ENCODE peak calls at places on chromosomes 4 and X, in seven cellular contexts. S, B, C, M, N, Q and H are unnamed samples.

GRCh38 chr4:126976850-126977249 is 655.9 kb upstream of the INTU start:
- DNase-seq in S (no peak), B (no peak), C (no peak), M (no peak), N (no peak), Q (peak), H (no peak)

GRCh38 chrX:104211187-104211586 is 43.5 kb downstream of the ESX1 start:
- DNase-seq in S (no peak), B (no peak), C (no peak), M (no peak), N (no peak), Q (no peak), H (no peak)

GRCh38 chrX:10769165-10769564 is 148.8 kb upstream of the MID1 start:
- DNase-seq in S (peak), B (peak), C (no peak), M (no peak), N (no peak), Q (peak), H (no peak)

GRCh38 chr4:168531305-168531704 is 34.5 kb downstream of the PALLD start:
- DNase-seq in S (no peak), B (no peak), C (no peak), M (no peak), N (no peak), Q (no peak), H (no peak)

GRCh38 chr4:181559637-181560036 is 683.6 kb upstream of the TENM3 start:
- DNase-seq in S (no peak), B (no peak), C (no peak), M (no peak), N (no peak), Q (no peak), H (no peak)

GRCh38 chr4:174611792-174612191 is 89.5 kb upstream of the HPGD start:
- DNase-seq in S (no peak), B (no peak), C (no peak), M (no peak), N (no peak), Q (no peak), H (no peak)

GRCh38 chr4:76781698-76782595 is 116.0 kb downstream of the SOWAHB start:
- DNase-seq in S (no peak), B (no peak), C (no peak), M (no peak), N (peak), Q (peak), H (no peak)

GRCh38 chr4:104073245-104073644 is 353.5 kb upstream of the TACR3 start:
- DNase-seq in S (no peak), B (no peak), C (no peak), M (no peak), N (no peak), Q (no peak), H (no peak)

GRCh38 chr4:92299152-92299551 is 4.6 kb upstream of the GRID2 start:
- DNase-seq in S (no peak), B (no peak), C (no peak), M (no peak), N (no peak), Q (peak), H (no peak)

GRCh38 chr4:125732682-125733081 is 417.9 kb downstream of the FAT4 start:
- DNase-seq in S (no peak), B (no peak), C (no peak), M (no peak), N (no peak), Q (no peak), H (no peak)

GRCh38 chr4:139692300-139693012 is 26.8 kb downstream of the MGST2 start:
- DNase-seq in S (peak), B (peak), C (peak), M (no peak), N (no peak), Q (no peak), H (no peak)

GRCh38 chr4:156754832-156755570 is 216.6 kb downstream of the PDGFC start:
- DNase-seq in S (no peak), B (no peak), C (no peak), M (no peak), N (no peak), Q (peak), H (no peak)

GRCh38 chr4:111556141-111556781 is 589.0 kb upstream of the FAM241A start:
- DNase-seq in S (no peak), B (no peak), C (no peak), M (no peak), N (no peak), Q (peak), H (no peak)

GRCh38 chrX:131977619-131978018 is 45.5 kb upstream of the STK26 start:
- DNase-seq in S (peak), B (no peak), C (no peak), M (no peak), N (no peak), Q (no peak), H (no peak)

GRCh38 chr4:183932576-183932975 is 27.5 kb downstream of the STOX2 start:
- DNase-seq in S (no peak), B (no peak), C (no peak), M (no peak), N (no peak), Q (no peak), H (no peak)

GRCh38 chr4:80099671-80100070 is 26.6 kb upstream of the ANTXR2 start:
- DNase-seq in S (no peak), B (no peak), C (no peak), M (no peak), N (no peak), Q (peak), H (no peak)

GRCh38 chrX:118392726-118393125 is 46.8 kb downstream of the WDR44 start:
- DNase-seq in S (no peak), B (no peak), C (no peak), M (no peak), N (no peak), Q (peak), H (no peak)

DNA sequence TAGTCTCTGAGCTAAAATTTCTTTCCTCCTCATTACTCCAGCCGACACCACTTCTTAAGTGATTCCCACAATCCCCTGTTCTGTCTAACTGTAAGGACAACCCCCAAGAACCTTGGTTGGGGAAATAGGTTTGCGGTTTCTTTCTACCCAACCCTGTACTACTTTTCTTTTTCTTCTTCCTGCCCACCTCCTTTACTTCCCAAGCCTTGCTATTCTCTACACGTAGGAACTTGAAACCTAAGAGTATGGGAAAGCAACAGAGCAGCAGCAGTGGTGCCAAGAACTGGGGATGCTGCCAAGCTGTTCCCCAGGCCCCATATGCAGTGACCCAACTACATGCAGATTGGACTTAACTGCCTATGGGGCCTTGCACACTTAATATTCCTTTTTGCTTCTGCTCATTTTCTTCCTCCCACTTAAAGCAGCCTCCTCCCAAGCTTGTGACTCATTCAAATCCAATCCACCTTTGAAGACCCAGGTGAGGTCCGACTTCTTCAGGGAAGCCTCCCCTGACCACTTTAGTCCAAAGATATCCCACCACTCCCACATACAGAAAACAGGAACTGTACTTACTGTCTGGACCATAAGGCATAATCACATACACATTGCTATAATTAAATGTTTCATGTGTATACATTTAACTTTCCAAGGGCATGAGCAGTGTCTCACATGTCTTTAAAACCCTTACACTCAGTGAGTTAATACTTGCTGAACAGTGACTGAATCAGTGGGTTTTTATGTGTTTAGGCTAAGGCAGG is 1.7 kb downstream of the FAM120C start:
- DNase-seq in S (peak), B (no peak), C (peak), M (no peak), N (no peak), Q (peak), H (no peak)
- H3K27ac ChIP-seq in S (peak), B (peak), C (no peak), M (no peak), N (peak), Q (peak), H (no peak)

GRCh38 chrX:37078434-37078703 is 70.2 kb downstream of the FAM47C start:
- DNase-seq in S (no peak), B (no peak), C (no peak), M (no peak), N (no peak), Q (no peak), H (no peak)

GRCh38 chrX:37077646-37078433 is 69.7 kb downstream of the FAM47C start:
- DNase-seq in S (no peak), B (no peak), C (no peak), M (no peak), N (no peak), Q (no peak), H (no peak)

GRCh38 chrX:37076983-37077382 is 68.8 kb downstream of the FAM47C start:
- DNase-seq in S (no peak), B (no peak), C (no peak), M (no peak), N (no peak), Q (no peak), H (no peak)

GRCh38 chrX:37075892-37076595 is 67.9 kb downstream of the FAM47C start:
- DNase-seq in S (no peak), B (no peak), C (no peak), M (no peak), N (no peak), Q (no peak), H (no peak)
- H3K27ac ChIP-seq in S (no peak), B (no peak), C (no peak), M (no peak), N (no peak), Q (no peak), H (no peak)

DNA sequence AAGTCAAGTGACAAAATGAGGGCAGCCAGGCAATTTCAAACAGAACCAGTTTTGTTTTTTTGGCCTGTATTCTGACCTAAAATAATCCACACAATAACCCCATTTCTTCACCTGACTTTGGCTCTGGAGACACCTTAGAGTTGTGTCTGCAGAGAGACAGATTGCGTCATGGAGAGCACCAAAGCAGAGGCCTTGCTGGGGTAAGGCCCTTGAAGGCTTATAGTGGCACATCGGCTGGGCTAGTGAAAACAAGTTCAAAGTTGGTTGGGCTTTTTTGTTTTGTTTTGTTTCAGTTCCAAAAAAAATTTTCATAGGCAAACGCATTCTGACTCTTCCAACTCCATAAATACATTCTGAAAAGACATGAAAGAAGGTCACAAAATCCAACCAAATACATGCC is 34.4 kb downstream of the PARM1 start:
- DNase-seq in S (no peak), B (no peak), C (peak), M (no peak), N (no peak), Q (no peak), H (peak)
- H3K27ac ChIP-seq in S (no peak), B (no peak), C (no peak), M (no peak), N (no peak), Q (no peak), H (peak)

GRCh38 chr4:98285676-98286075 is 24.5 kb downstream of the RAP1GDS1 start:
- DNase-seq in S (no peak), B (no peak), C (no peak), M (no peak), N (no peak), Q (no peak), H (no peak)

GRCh38 chr4:98287328-98287727 is 26.1 kb downstream of the RAP1GDS1 start:
- DNase-seq in S (no peak), B (no peak), C (no peak), M (no peak), N (no peak), Q (no peak), H (no peak)

GRCh38 chr4:98289375-98289774 is 28.2 kb downstream of the RAP1GDS1 start:
- DNase-seq in S (no peak), B (no peak), C (no peak), M (no peak), N (no peak), Q (peak), H (no peak)

GRCh38 chr4:98283219-98284199 is 22.3 kb downstream of the RAP1GDS1 start:
- DNase-seq in S (no peak), B (no peak), C (no peak), M (no peak), N (no peak), Q (peak), H (no peak)

GRCh38 chr4:98284640-98285046 is 23.5 kb downstream of the RAP1GDS1 start:
- DNase-seq in S (no peak), B (peak), C (no peak), M (no peak), N (no peak), Q (no peak), H (no peak)
- H3K27ac ChIP-seq in S (no peak), B (peak), C (no peak), M (no peak), N (no peak), Q (no peak), H (no peak)

GRCh38 chrX:148311544-148311943 is 188.9 kb upstream of the AFF2 start:
- DNase-seq in S (no peak), B (no peak), C (no peak), M (no peak), N (no peak), Q (no peak), H (no peak)
- H3K27ac ChIP-seq in S (no peak), B (no peak), C (no peak), M (no peak), N (no peak), Q (no peak), H (no peak)

DNA sequence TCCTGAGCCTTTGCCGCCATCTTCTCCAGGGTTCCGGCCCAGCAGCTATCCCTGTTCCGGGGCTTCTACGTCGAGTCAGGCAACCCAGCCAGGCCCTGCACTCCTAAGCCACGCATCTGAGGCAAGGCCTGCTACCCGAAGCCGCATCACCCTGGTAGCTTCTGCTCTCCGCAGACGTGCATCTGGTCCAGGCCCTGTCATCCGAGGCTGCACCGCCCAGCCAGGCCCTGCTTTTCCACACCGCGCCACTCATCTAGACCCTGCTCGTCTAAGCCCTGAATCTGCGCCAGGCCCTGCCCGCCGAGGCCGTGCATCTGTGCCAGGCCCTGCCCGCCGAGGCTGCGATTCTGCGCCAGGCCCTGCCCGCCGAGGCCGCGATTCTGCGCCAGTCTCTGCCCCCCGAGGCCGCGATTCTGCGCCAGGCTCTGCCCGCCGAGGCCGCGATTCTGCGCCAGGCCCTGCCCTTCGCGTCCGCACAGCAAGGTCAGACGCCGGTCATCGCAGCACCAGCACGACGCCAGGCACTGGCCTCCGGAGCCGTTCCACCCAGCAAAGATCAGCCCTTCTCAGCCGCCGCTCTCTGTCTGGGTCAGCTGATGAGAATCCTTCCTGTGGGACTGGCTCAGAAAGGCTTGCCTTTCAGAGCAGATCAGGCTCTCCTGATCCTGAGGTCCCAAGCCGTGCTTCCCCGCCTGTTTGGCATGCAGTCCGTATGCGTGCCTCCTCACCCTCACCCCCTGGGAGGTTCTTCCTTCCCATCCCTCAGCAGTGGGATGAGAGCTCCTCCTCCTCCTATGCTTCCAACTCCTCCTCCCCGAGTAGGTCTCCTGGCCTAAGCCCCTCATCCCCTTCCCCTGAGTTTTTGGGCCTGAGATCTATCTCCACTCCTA is 75.1 kb downstream of the NUDT10 start:
- DNase-seq in S (no peak), B (no peak), C (no peak), M (no peak), N (no peak), Q (no peak), H (no peak)
- H3K27ac ChIP-seq in S (no peak), B (no peak), C (no peak), M (no peak), N (no peak), Q (no peak), H (no peak)

DNA sequence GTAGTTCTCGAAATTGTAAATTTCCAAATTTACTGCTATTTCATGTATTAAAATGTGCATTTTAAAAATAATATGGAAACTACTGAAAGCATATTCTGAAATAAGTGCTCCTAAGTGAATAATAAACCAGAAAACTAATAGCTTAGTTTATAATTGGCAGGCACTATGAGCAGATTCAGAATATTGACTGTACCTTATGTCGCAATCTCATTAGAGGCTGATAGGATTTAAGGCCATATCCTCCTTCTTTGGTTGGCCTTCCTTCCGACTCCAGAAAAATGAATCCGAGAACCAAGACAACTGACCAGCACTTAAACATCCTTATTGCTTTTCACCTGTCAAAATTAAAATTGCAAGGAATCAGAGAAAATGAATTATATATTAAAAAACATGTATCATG is 52.7 kb downstream of the FSTL5 start:
- DNase-seq in S (no peak), B (no peak), C (no peak), M (no peak), N (no peak), Q (no peak), H (no peak)
- H3K27ac ChIP-seq in S (no peak), B (no peak), C (no peak), M (no peak), N (no peak), Q (no peak), H (no peak)